ENCODE peak calls at places on chromosomes 4 and X, in six cellular contexts. F is A549, R is K562, Z is upper lobe of left lung, V is GM12878, B is HepG2. P is an unnamed sample.
A peak's percentile ranks its signal among the peaks of the same experiment; 100 is the strongest.

GRCh38 chr4:154004450-154004849 is 215.6 kb upstream of the SFRP2 start:
- ATAC-seq in F (no peak), R (no peak), B (no peak), V (no peak), Z (peak; percentile 36), P (peak; percentile 32)

GRCh38 chr4:138406881-138407280 is 164.7 kb upstream of the SLC7A11 start:
- ATAC-seq in Z (peak; percentile 45), B (no peak), R (no peak), V (no peak), F (no peak), P (no peak)

GRCh38 chrX:72269671-72270251 is 7.3 kb downstream of the RPS4X start:
- ATAC-seq in Z (no peak), B (no peak), F (no peak), V (peak; percentile 14), R (peak; percentile 45), P (no peak)

GRCh38 chrX:118062048-118062789 is 54.4 kb downstream of the KLHL13 start:
- ATAC-seq in B (no peak), R (no peak), F (no peak), Z (no peak), V (peak; percentile 64), P (no peak)

GRCh38 chr4:5758741-5759140 is 47.7 kb downstream of the EVC start:
- ATAC-seq in Z (peak; percentile 84), B (no peak), F (peak; percentile 94), V (peak; percentile 94), R (no peak), P (no peak)

GRCh38 chr4:108034560-108034959 is 44.9 kb downstream of the HADH start:
- ATAC-seq in V (no peak), F (no peak), R (no peak), Z (no peak), B (no peak), P (no peak)

GRCh38 chr4:176479745-176480144 is 160.0 kb downstream of the SPCS3 start:
- ATAC-seq in Z (no peak), V (peak; percentile 66), F (no peak), R (no peak), B (no peak), P (no peak)

GRCh38 chrX:103363046-103363445 is 6.7 kb downstream of the TCEAL9 start:
- ATAC-seq in Z (no peak), F (no peak), B (no peak), V (no peak), R (no peak), P (no peak)

GRCh38 chrX:67596839-67597790 is 53.3 kb downstream of the AR start:
- ATAC-seq in Z (no peak), F (no peak), V (no peak), R (no peak), B (no peak), P (no peak)

GRCh38 chrX:152632445-152633097 is 5.1 kb upstream of the GABRQ start:
- ATAC-seq in V (peak; percentile 60), Z (peak; percentile 56), F (no peak), B (no peak), R (peak; percentile 50), P (no peak)

GRCh38 chr4:178306565-178306964 is 864.3 kb upstream of the AGA start:
- ATAC-seq in Z (no peak), R (no peak), V (no peak), B (no peak), F (no peak), P (no peak)

GRCh38 chrX:100931218-100931924 is 2.7 kb upstream of the XKRX start:
- ATAC-seq in V (peak; percentile 81), B (no peak), Z (no peak), F (no peak), R (no peak), P (no peak)

GRCh38 chr4:137474711-137475301 is 57.5 kb downstream of the PCDH18 start:
- ATAC-seq in R (no peak), Z (no peak), B (no peak), F (no peak), V (no peak), P (no peak)

GRCh38 chr4:109004431-109004830 is 241.6 kb upstream of the ETNPPL start:
- ATAC-seq in V (no peak), F (no peak), B (no peak), R (no peak), Z (no peak), P (no peak)

GRCh38 chrX:20547649-20548051 is 280.9 kb upstream of the RPS6KA3 start:
- ATAC-seq in F (peak; percentile 50), Z (no peak), B (peak; percentile 88), V (peak; percentile 50), R (no peak), P (peak; percentile 46)

GRCh38 chr4:87017580-87018061 is 82.8 kb downstream of the AFF1 start:
- ATAC-seq in V (no peak), R (peak; percentile 64), B (no peak), F (peak; percentile 78), Z (peak; percentile 40), P (peak; percentile 57)

GRCh38 chr4:53576676-53577372 is 14.5 kb downstream of the LNX1 start:
- ATAC-seq in R (no peak), Z (no peak), B (no peak), V (no peak), F (no peak), P (no peak)

GRCh38 chr4:74440356-74440755 is 4.6 kb upstream of the AREG start:
- ATAC-seq in B (peak; percentile 72), R (no peak), V (no peak), F (no peak), Z (no peak), P (no peak)

GRCh38 chrX:40866878-40867277 is 131.5 kb upstream of the MED14 start:
- ATAC-seq in R (no peak), Z (no peak), V (no peak), F (no peak), B (no peak), P (peak; percentile 76)

GRCh38 chrX:97482901-97483300 is 599.2 kb downstream of the RPA4 start:
- ATAC-seq in Z (no peak), F (no peak), R (no peak), V (no peak), B (no peak), P (no peak)
- TF ChIP-seq EP300 in Z (no peak), F (no peak), R (no peak), V (no peak), B (no peak), P (no peak)

GRCh38 chr4:40121515-40121914 is 64.9 kb downstream of the N4BP2 start:
- ATAC-seq in B (no peak), Z (peak; percentile 80), R (peak; percentile 93), F (peak; percentile 56), V (peak; percentile 86), P (no peak)

GRCh38 chr4:40119344-40119743 is 62.7 kb downstream of the N4BP2 start:
- ATAC-seq in Z (no peak), F (no peak), R (no peak), V (no peak), B (no peak), P (no peak)

GRCh38 chr4:40124690-40125089 is 68.0 kb downstream of the N4BP2 start:
- ATAC-seq in V (no peak), Z (no peak), B (no peak), F (no peak), R (no peak), P (no peak)

GRCh38 chr4:40122941-40123340 is 66.3 kb downstream of the N4BP2 start:
- ATAC-seq in Z (no peak), R (no peak), V (no peak), F (no peak), B (no peak), P (no peak)
- H3K4me1 ChIP-seq in Z (peaks cover 3% of the 10 kb centered on the region), R (no peaks in the 10 kb centered on the region), V (no peaks in the 10 kb centered on the region), F (peaks cover 9% of the 10 kb centered on the region), B (no peaks in the 10 kb centered on the region), P (no peaks in the 10 kb centered on the region)

GRCh38 chrX:45783002-45783401 is 582.3 kb upstream of the DIPK2B start:
- ATAC-seq in R (no peak), B (no peak), Z (no peak), F (no peak), V (no peak), P (no peak)
- H3K27ac ChIP-seq in R (no peak overlapping the region), B (no peak overlapping the region), Z (no peak overlapping the region), F (peak overlapping the region; percentile 22), V (no peak overlapping the region), P (no peak overlapping the region)

DNA sequence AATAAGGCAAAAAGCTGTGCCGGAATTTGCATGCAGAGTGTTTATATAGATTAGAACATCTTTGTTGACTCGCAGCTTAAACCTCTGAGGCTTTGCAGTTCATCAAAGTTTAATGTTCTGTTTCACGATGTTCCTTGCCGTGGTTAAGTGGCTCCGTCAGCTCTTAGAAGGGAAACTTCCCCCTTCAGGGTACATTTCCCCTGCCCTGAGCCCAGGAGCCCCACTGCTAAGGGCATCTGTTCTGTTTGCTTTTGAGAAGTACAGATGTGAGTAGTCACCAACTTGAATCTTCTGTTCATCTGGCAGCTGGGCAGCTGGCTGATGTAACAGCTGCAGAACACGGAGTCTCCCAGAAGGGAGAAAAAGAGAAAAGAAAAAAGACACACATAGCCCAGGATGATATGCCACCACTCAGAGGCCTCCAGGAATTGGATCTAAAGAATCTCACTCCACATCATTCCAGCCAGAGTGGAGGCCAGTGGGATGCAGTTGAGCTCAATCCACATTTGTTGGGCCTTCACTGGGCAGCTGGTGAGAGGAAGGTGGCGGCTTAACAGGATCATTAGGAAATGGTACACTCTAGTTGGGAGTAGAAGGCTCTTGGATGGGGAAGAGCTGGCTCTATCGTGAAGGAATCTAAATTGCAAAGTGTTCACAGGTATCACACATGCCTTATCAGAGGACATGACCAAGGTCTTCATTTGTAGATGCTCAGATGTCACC is 178.7 kb upstream of the RBPJ start:
- ATAC-seq in B (no peak), V (peak; percentile 34), Z (peak; percentile 88), F (no peak), R (no peak), P (peak; percentile 73)
- TF ChIP-seq EP300 in B (no peak), V (no peak), Z (peak; percentile 85), F (no peak), R (no peak), P (no peak)